ENCODE peak calls at places on chromosome 2, in four cellular contexts. T is GM12878, U is HepG2, H is H1. D is an unnamed sample.

GRCh38 chr2:127829845-127830246 is 18.9 kb upstream of the WDR33 start:
- DNase-seq in T (peak), U (no peak), H (peak), D (peak)

GRCh38 chr2:26521054-26521912 is 43.4 kb upstream of the OTOF start:
- DNase-seq in T (no peak), U (peak), H (peak), D (peak)

GRCh38 chr2:84906900-84907714 is 1.7 kb downstream of the TMSB10 start:
- DNase-seq in T (no peak), U (peak), H (no peak), D (no peak)

GRCh38 chr2:10214179-10214578 is 88.5 kb upstream of the HPCAL1 start:
- DNase-seq in T (no peak), U (no peak), H (no peak), D (no peak)

GRCh38 chr2:37875332-37875976 is 49.6 kb upstream of the RMDN2 start:
- DNase-seq in T (no peak), U (no peak), H (no peak), D (no peak)

GRCh38 chr2:181389524-181389923 is 67.7 kb upstream of the ITGA4 start:
- DNase-seq in T (no peak), U (no peak), H (no peak), D (no peak)

GRCh38 chr2:179556425-179556824 is 291.8 kb upstream of the SESTD1 start:
- DNase-seq in T (no peak), U (no peak), H (no peak), D (no peak)

GRCh38 chr2:28398101-28398834 is 5.6 kb downstream of the FOSL2 start:
- DNase-seq in T (no peak), U (no peak), H (no peak), D (no peak)

GRCh38 chr2:238586931-238587775 is 160.4 kb downstream of the ASB1 start:
- DNase-seq in T (no peak), U (no peak), H (no peak), D (no peak)

GRCh38 chr2:146388757-146389156 is 1456.1 kb upstream of the ACVR2A start:
- DNase-seq in T (no peak), U (no peak), H (no peak), D (no peak)

GRCh38 chr2:31065356-31065755 is 72.9 kb downstream of the GALNT14 start:
- DNase-seq in T (no peak), U (no peak), H (no peak), D (no peak)

GRCh38 chr2:153287109-153287801 is 191.3 kb downstream of the RPRM start:
- DNase-seq in T (no peak), U (peak), H (peak), D (peak)

GRCh38 chr2:199747427-199747826 is 103.6 kb downstream of the FTCDNL1 start:
- DNase-seq in T (no peak), U (no peak), H (no peak), D (no peak)

GRCh38 chr2:234840336-234840735 is 111.5 kb upstream of the SH3BP4 start:
- DNase-seq in T (no peak), U (peak), H (peak), D (peak)

GRCh38 chr2:138652378-138652777 is 127.8 kb downstream of the NXPH2 start:
- DNase-seq in T (no peak), U (no peak), H (no peak), D (no peak)

GRCh38 chr2:64720543-64721325 is 67.0 kb upstream of the SERTAD2 start:
- DNase-seq in T (no peak), U (no peak), H (no peak), D (no peak)

GRCh38 chr2:26671691-26672090 is 20.8 kb upstream of the KCNK3 start:
- DNase-seq in T (no peak), U (no peak), H (no peak), D (no peak)

GRCh38 chr2:109448946-109449788 is 164.6 kb downstream of the SEPTIN10 start:
- DNase-seq in T (no peak), U (no peak), H (no peak), D (no peak)

GRCh38 chr2:241817126-241817820 is 8.3 kb downstream of the NEU4 start:
- DNase-seq in T (no peak), U (no peak), H (no peak), D (no peak)

GRCh38 chr2:111176388-111176787 is 55.7 kb downstream of the BCL2L11 start:
- DNase-seq in T (no peak), U (peak), H (no peak), D (no peak)

GRCh38 chr2:25714740-25715139 is 41.4 kb upstream of the DTNB start:
- DNase-seq in T (no peak), U (no peak), H (no peak), D (no peak)

GRCh38 chr2:45729753-45730512 is 78.5 kb downstream of the PRKCE start:
- DNase-seq in T (peak), U (peak), H (no peak), D (no peak)

GRCh38 chr2:144660518-144661316 is 140.8 kb upstream of the ZEB2 start:
- DNase-seq in T (no peak), U (no peak), H (no peak), D (no peak)

GRCh38 chr2:53755022-53755630 is 12.5 kb upstream of the CHAC2 start:
- DNase-seq in T (no peak), U (no peak), H (no peak), D (no peak)

GRCh38 chr2:129730979-129731378 is 248.5 kb upstream of the RAB6C start:
- DNase-seq in T (no peak), U (no peak), H (no peak), D (no peak)

GRCh38 chr2:230335461-230335863 is 8.5 kb downstream of the SP140L start:
- DNase-seq in T (no peak), U (no peak), H (no peak), D (no peak)

GRCh38 chr2:85924522-85924921 is 35.7 kb upstream of the ST3GAL5 start:
- DNase-seq in T (no peak), U (no peak), H (no peak), D (no peak)

GRCh38 chr2:176087330-176088047 is 3.7 kb upstream of the EVX2 start:
- DNase-seq in T (no peak), U (no peak), H (no peak), D (no peak)

GRCh38 chr2:240259201-240259923 is 118.9 kb upstream of the OTOS start:
- DNase-seq in T (no peak), U (no peak), H (no peak), D (no peak)

GRCh38 chr2:42957109-42958035 is 165.0 kb upstream of the HAAO start:
- DNase-seq in T (no peak), U (peak), H (no peak), D (peak)

GRCh38 chr2:126832757-126833156 is 65.9 kb upstream of the TEX51 start:
- DNase-seq in T (no peak), U (no peak), H (no peak), D (no peak)

GRCh38 chr2:37740330-37740729 is 68.9 kb upstream of the CDC42EP3 start:
- DNase-seq in T (no peak), U (no peak), H (no peak), D (no peak)

GRCh38 chr2:133414486-133415209 is 153.6 kb downstream of the NCKAP5 start:
- DNase-seq in T (no peak), U (no peak), H (no peak), D (no peak)

GRCh38 chr2:29446852-29447251 is 331.6 kb downstream of the CLIP4 start:
- DNase-seq in T (no peak), U (no peak), H (no peak), D (no peak)

DNA sequence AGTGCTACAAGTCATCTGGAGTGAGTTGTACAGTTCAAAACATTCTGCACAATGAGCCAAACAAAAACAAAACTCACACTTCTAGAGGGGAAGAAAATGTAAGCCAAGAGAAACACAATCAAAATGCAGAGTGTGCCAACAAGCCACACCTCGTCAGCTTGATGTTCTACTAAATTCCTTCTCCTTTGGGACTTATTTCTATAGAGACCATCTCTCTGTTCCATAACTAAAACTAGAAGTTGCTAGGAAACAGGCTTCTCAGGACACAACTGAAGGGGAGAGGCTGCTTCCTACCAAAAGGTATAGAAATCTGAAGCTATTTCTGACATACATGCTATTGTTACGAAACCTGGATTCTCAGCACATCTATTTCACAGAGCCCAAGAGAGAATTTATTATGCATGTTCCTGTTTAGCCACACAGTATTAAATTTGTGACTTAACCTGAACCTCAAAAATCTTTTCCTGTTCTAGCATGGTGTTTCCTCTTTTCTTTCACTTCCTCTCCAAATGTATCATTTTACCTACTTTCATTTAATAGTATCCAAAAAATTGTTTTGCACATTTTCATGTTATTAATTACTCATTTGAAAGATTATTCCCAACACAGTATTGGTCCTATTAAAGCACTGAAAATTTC is 211.4 kb upstream of the CCDC150 start:
- DNase-seq in T (no peak), U (no peak), H (no peak), D (no peak)
- H3K9ac ChIP-seq in T (no peak), U (no peak), H (no peak), D (no peak)

DNA sequence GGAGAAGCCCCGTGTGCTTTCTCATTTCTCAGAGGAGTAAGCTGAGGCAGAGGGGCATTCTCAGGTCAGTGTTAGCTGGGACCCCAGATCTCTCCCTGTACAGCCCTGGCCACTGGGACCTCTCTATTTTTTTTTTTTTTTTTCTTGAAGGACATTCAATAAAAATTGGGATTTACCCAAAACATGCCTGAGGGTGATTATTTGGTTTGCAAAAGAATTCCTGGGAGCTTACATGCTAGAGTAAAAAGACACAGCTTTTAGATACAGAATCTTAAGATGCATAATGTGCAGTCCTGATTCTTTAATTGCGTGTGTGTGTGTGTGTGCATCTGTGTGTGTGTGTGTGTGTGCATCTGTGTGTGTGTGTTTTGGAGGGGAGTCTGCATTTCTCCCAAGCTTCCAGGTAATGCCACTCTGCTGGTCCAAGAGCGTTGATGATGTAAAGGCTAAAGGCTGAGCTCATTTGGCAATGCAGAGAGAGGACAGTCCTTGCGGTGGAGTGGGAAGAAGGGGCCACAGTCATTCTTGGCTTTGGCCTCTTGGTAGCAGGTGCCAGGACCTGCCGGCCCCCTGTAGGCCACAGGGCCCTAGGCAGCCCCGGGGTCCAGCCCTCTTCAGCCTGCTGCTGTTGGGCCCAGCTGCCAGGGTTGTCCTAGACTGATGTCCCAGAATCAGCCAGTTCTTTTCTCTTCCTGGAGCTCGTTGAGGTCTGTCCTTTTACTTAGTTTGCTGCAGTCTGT is 74.1 kb upstream of the MCFD2 start:
- DNase-seq in T (no peak), U (no peak), H (no peak), D (no peak)
- TF ChIP-seq SUZ12 in T (no peak), U (no peak), H (no peak), D (no peak)

GRCh38 chr2:11375025-11375688 is 30.7 kb upstream of the ROCK2 start:
- DNase-seq in T (no peak), U (no peak), H (no peak), D (no peak)

GRCh38 chr2:11375689-11376027 is 31.2 kb upstream of the ROCK2 start:
- DNase-seq in T (no peak), U (no peak), H (no peak), D (no peak)

GRCh38 chr2:11379558-11379957 is 35.1 kb upstream of the ROCK2 start:
- DNase-seq in T (no peak), U (no peak), H (no peak), D (no peak)

GRCh38 chr2:11376071-11376470 is 31.6 kb upstream of the ROCK2 start:
- DNase-seq in T (no peak), U (peak), H (no peak), D (no peak)

GRCh38 chr2:11377915-11378649 is 33.6 kb upstream of the ROCK2 start:
- DNase-seq in T (peak), U (no peak), H (no peak), D (no peak)
- TF ChIP-seq YY1 in T (no peak), U (no peak), H (no peak), D (no peak)

GRCh38 chr2:69916151-69916550 is 1.2 kb downstream of the MXD1 start:
- DNase-seq in T (no peak), U (no peak), H (no peak), D (no peak)

GRCh38 chr2:69915050-69915945 is at the start of gene MXD1:
- DNase-seq in T (no peak), U (no peak), H (no peak), D (no peak)

GRCh38 chr2:69911985-69912563 is 2.8 kb upstream of the MXD1 start:
- DNase-seq in T (no peak), U (peak), H (no peak), D (peak)

GRCh38 chr2:69917854-69918253 is 2.9 kb downstream of the MXD1 start:
- DNase-seq in T (no peak), U (no peak), H (no peak), D (no peak)

DNA sequence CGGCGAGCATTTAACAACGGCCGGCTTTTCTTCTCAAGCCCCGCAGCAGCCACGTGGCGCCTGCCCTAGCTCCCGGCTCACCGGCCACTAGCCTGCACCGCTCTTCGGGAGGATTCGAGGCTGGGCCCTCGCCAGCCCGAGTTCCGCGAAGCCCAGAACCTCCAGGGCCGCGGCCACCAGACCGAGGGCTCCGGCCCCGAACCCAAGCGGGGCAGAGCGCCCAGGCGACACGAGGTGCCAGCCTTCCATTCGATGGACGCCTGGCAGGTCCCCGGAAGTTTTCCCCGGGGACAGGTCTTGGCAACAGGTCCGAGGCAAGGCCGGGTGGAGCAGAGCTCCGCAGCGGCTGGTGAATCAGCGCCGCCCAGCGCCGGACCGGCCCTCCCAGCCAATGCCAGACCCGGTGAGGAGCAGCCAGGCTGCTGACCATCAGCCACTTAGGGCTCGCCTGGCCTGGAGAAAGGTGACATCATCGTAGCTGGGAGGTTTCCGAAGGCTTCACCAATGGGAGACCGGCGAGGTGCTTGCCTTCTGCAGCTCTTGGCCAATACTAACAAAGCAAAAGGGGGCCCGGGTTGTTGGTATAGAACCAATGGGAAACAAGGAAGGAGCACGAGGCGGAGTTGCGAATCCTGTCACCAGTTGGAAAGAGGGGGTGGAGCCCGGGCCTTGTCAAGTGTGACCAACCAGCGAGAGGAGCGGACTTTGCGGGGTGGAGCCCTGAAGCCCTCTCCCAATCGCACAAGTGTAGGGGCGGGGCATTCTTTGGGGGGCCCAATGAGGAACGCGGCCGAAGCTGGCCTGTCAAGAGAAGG is 467 bp upstream of the MXD1 start:
- DNase-seq in T (peak), U (peak), H (peak), D (peak)
- H3K9ac ChIP-seq in T (peak), U (peak), H (peak), D (peak)

GRCh38 chr2:163878718-163879117 is 142.9 kb upstream of the FIGN start:
- DNase-seq in T (no peak), U (peak), H (peak), D (peak)
- TF ChIP-seq SUZ12 in T (no peak), U (no peak), H (no peak), D (no peak)

DNA sequence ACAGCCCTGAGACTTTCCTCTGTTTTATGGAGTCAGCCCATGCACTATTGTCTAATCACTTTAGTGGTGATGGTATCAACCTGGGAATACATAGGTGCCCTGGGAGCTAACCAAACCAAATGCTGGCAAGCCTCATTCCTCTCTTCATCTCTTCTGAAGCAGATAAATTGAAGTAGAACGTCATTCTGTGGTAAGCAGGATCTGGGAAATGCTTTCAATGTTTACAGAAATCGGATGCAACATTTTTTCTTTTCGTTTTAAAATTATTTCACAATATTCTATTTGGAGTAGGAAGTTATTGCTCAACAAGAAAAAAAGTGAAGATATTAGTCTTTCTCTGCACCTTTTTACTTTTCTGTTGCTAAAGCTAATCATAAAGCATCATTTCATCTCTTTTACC is 114.2 kb downstream of the RBMS1 start:
- DNase-seq in T (no peak), U (no peak), H (no peak), D (no peak)
- TF ChIP-seq YY1 in T (no peak), U (no peak), H (no peak), D (no peak)

DNA sequence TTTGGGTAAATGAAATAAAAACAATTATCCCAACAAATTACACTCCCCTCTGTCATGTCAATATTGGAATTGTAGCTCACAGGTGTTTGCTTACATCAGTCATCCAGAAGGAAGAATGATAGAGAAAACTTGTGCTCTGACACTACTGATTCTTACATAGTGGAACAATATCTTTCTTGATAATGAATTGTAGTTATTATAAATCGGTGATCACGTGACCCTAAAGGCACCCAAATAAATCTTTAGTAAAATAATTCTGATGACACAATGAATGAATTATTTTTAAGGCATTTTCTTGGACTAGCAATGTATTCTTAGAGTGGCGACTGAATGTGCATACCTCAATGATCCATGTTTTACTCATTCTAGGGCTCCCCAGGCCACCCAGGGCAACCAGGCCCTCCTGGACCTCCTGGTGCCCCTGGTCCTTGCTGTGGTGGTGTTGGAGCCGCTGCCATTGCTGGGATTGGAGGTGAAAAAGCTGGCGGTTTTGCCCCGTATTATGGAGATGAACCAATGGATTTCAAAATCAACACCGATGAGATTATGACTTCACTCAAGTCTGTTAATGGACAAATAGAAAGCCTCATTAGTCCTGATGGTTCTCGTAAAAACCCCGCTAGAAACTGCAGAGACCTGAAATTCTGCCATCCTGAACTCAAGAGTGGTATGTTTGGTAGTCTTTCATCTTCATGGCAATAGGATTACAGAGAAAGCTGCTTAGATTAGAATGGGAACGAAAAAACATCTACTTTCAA is 34.6 kb downstream of the COL3A1 start:
- DNase-seq in T (no peak), U (no peak), H (no peak), D (no peak)
- H3K9ac ChIP-seq in T (no peak), U (no peak), H (no peak), D (no peak)

D was measured in NT2/D1.